ENCODE peak calls at places on chromosomes 11 and 22, in seven cellular contexts. One of them, this sample, is unnamed.

GRCh38 chr11:7062534-7062933 is 26.3 kb upstream of the RBMXL2 start:
- DNase-seq in gastrocnemius medialis: no peak
- DNase-seq in breast epithelium: no peak
- DNase-seq in SJSA1: no peak
- DNase-seq in pancreas: no peak
- DNase-seq in heart left ventricle: no peak
- DNase-seq in upper lobe of left lung: no peak
- DNase-seq in this sample: no peak

GRCh38 chr11:69470301-69470700 is 11.2 kb upstream of the LINC01488 start:
- DNase-seq in gastrocnemius medialis: no peak
- DNase-seq in SJSA1: no peak
- DNase-seq in breast epithelium: no peak
- DNase-seq in upper lobe of left lung: no peak
- DNase-seq in pancreas: no peak
- DNase-seq in heart left ventricle: peak; percentile 19
- DNase-seq in this sample: no peak

GRCh38 chr11:34972892-34973291 is 56.5 kb downstream of the PDHX start:
- DNase-seq in gastrocnemius medialis: no peak
- DNase-seq in SJSA1: no peak
- DNase-seq in heart left ventricle: no peak
- DNase-seq in upper lobe of left lung: no peak
- DNase-seq in pancreas: no peak
- DNase-seq in breast epithelium: no peak
- DNase-seq in this sample: no peak

GRCh38 chr11:77276271-77276670 is 25.2 kb downstream of the GDPD4 start:
- DNase-seq in pancreas: no peak
- DNase-seq in breast epithelium: no peak
- DNase-seq in SJSA1: no peak
- DNase-seq in upper lobe of left lung: no peak
- DNase-seq in gastrocnemius medialis: no peak
- DNase-seq in heart left ventricle: no peak
- DNase-seq in this sample: no peak

GRCh38 chr11:1478544-1478943 is 8.0 kb downstream of the MOB2 start:
- DNase-seq in gastrocnemius medialis: no peak
- DNase-seq in heart left ventricle: no peak
- DNase-seq in upper lobe of left lung: no peak
- DNase-seq in SJSA1: no peak
- DNase-seq in pancreas: no peak
- DNase-seq in breast epithelium: no peak
- DNase-seq in this sample: no peak

GRCh38 chr22:37022483-37023337 is 3.2 kb downstream of the MPST start:
- DNase-seq in gastrocnemius medialis: no peak
- DNase-seq in upper lobe of left lung: peak; percentile 19
- DNase-seq in heart left ventricle: no peak
- DNase-seq in pancreas: no peak
- DNase-seq in breast epithelium: no peak
- DNase-seq in SJSA1: no peak
- DNase-seq in this sample: no peak

GRCh38 chr11:17742019-17742418 is 7.4 kb downstream of the KCNC1 start:
- DNase-seq in SJSA1: no peak
- DNase-seq in breast epithelium: no peak
- DNase-seq in heart left ventricle: no peak
- DNase-seq in upper lobe of left lung: no peak
- DNase-seq in pancreas: no peak
- DNase-seq in gastrocnemius medialis: no peak
- DNase-seq in this sample: no peak

GRCh38 chr22:30876925-30877553 is 91.5 kb downstream of the MORC2 start:
- DNase-seq in SJSA1: no peak
- DNase-seq in upper lobe of left lung: no peak
- DNase-seq in gastrocnemius medialis: no peak
- DNase-seq in heart left ventricle: peak; percentile 58
- DNase-seq in pancreas: no peak
- DNase-seq in breast epithelium: no peak
- DNase-seq in this sample: no peak

GRCh38 chr11:2443406-2443805 is 908 bp downstream of the TRPM5 start:
- DNase-seq in heart left ventricle: peak; percentile 53
- DNase-seq in pancreas: no peak
- DNase-seq in breast epithelium: no peak
- DNase-seq in SJSA1: no peak
- DNase-seq in upper lobe of left lung: no peak
- DNase-seq in gastrocnemius medialis: no peak
- DNase-seq in this sample: no peak

GRCh38 chr11:68803766-68804165 is 38.0 kb downstream of the CPT1A start:
- DNase-seq in heart left ventricle: no peak
- DNase-seq in breast epithelium: no peak
- DNase-seq in gastrocnemius medialis: no peak
- DNase-seq in pancreas: no peak
- DNase-seq in upper lobe of left lung: no peak
- DNase-seq in SJSA1: no peak
- DNase-seq in this sample: no peak

GRCh38 chr11:61948505-61948904 is 1.6 kb upstream of the BEST1 start:
- DNase-seq in heart left ventricle: no peak
- DNase-seq in gastrocnemius medialis: no peak
- DNase-seq in breast epithelium: no peak
- DNase-seq in pancreas: no peak
- DNase-seq in upper lobe of left lung: no peak
- DNase-seq in SJSA1: peak; percentile 26
- DNase-seq in this sample: no peak

GRCh38 chr22:37306494-37306829 is 24.2 kb downstream of the CYTH4 start:
- DNase-seq in pancreas: no peak
- DNase-seq in gastrocnemius medialis: no peak
- DNase-seq in heart left ventricle: no peak
- DNase-seq in SJSA1: no peak
- DNase-seq in breast epithelium: no peak
- DNase-seq in upper lobe of left lung: no peak
- DNase-seq in this sample: no peak

GRCh38 chr11:117232911-117233409 is 489 bp downstream of the RNF214 start:
- DNase-seq in breast epithelium: no peak
- DNase-seq in upper lobe of left lung: peak; percentile 86
- DNase-seq in heart left ventricle: peak; percentile 64
- DNase-seq in gastrocnemius medialis: no peak
- DNase-seq in pancreas: peak; percentile 49
- DNase-seq in SJSA1: no peak
- DNase-seq in this sample: no peak

GRCh38 chr11:75141166-75141565 is 9.7 kb upstream of the SLCO2B1 start:
- DNase-seq in heart left ventricle: no peak
- DNase-seq in gastrocnemius medialis: no peak
- DNase-seq in SJSA1: no peak
- DNase-seq in breast epithelium: no peak
- DNase-seq in pancreas: no peak
- DNase-seq in upper lobe of left lung: no peak
- DNase-seq in this sample: no peak

GRCh38 chr11:124867700-124868099 is 2.5 kb downstream of the ROBO3 start:
- DNase-seq in SJSA1: no peak
- DNase-seq in upper lobe of left lung: no peak
- DNase-seq in heart left ventricle: no peak
- DNase-seq in gastrocnemius medialis: no peak
- DNase-seq in breast epithelium: no peak
- DNase-seq in pancreas: no peak
- DNase-seq in this sample: no peak

GRCh38 chr22:46791201-46791731 is 28.8 kb downstream of the TBC1D22A start:
- DNase-seq in breast epithelium: peak; percentile 43
- DNase-seq in gastrocnemius medialis: no peak
- DNase-seq in heart left ventricle: no peak
- DNase-seq in upper lobe of left lung: no peak
- DNase-seq in pancreas: no peak
- DNase-seq in SJSA1: peak; percentile 80
- DNase-seq in this sample: peak; percentile 55

GRCh38 chr11:134879931-134880330 is 467.9 kb upstream of the B3GAT1 start:
- DNase-seq in breast epithelium: no peak
- DNase-seq in heart left ventricle: no peak
- DNase-seq in upper lobe of left lung: no peak
- DNase-seq in pancreas: no peak
- DNase-seq in SJSA1: no peak
- DNase-seq in gastrocnemius medialis: no peak
- DNase-seq in this sample: no peak

GRCh38 chr11:34053161-34053686 is 1.7 kb downstream of the CAPRIN1 start:
- DNase-seq in heart left ventricle: peak; percentile 82
- DNase-seq in pancreas: peak; percentile 78
- DNase-seq in SJSA1: peak; percentile 77
- DNase-seq in breast epithelium: peak; percentile 55
- DNase-seq in upper lobe of left lung: peak; percentile 55
- DNase-seq in gastrocnemius medialis: peak; percentile 22
- DNase-seq in this sample: no peak

GRCh38 chr11:111365722-111366559 is 13.1 kb downstream of the POU2AF1 start:
- DNase-seq in gastrocnemius medialis: no peak
- DNase-seq in heart left ventricle: no peak
- DNase-seq in SJSA1: no peak
- DNase-seq in pancreas: no peak
- DNase-seq in breast epithelium: no peak
- DNase-seq in upper lobe of left lung: no peak
- DNase-seq in this sample: no peak

GRCh38 chr11:112016088-112016764 is 9.0 kb upstream of the DLAT start:
- DNase-seq in gastrocnemius medialis: no peak
- DNase-seq in heart left ventricle: no peak
- DNase-seq in upper lobe of left lung: no peak
- DNase-seq in breast epithelium: no peak
- DNase-seq in pancreas: no peak
- DNase-seq in SJSA1: no peak
- DNase-seq in this sample: no peak

GRCh38 chr22:22103078-22103593 is 120.5 kb upstream of the TOP3B start:
- DNase-seq in heart left ventricle: no peak
- DNase-seq in SJSA1: no peak
- DNase-seq in gastrocnemius medialis: no peak
- DNase-seq in upper lobe of left lung: no peak
- DNase-seq in breast epithelium: no peak
- DNase-seq in pancreas: no peak
- DNase-seq in this sample: no peak

GRCh38 chr11:20162824-20163777 is 2.8 kb upstream of the DBX1 start:
- DNase-seq in heart left ventricle: no peak
- DNase-seq in upper lobe of left lung: peak; percentile 84
- DNase-seq in breast epithelium: no peak
- DNase-seq in gastrocnemius medialis: no peak
- DNase-seq in SJSA1: no peak
- DNase-seq in pancreas: no peak
- DNase-seq in this sample: no peak

GRCh38 chr22:40602231-40602630 is 34.3 kb downstream of the MRTFA start:
- DNase-seq in breast epithelium: no peak
- DNase-seq in upper lobe of left lung: no peak
- DNase-seq in heart left ventricle: no peak
- DNase-seq in SJSA1: no peak
- DNase-seq in pancreas: no peak
- DNase-seq in gastrocnemius medialis: no peak
- DNase-seq in this sample: no peak
- H3K4me1 ChIP-seq in breast epithelium: peaks cover 4% of the 10 kb centered on the region
- H3K4me1 ChIP-seq in upper lobe of left lung: peaks cover 33% of the 10 kb centered on the region
- H3K4me1 ChIP-seq in heart left ventricle: peaks cover 68% of the 10 kb centered on the region
- H3K4me1 ChIP-seq in SJSA1: peaks cover 54% of the 10 kb centered on the region
- H3K4me1 ChIP-seq in pancreas: peaks cover 54% of the 10 kb centered on the region
- H3K4me1 ChIP-seq in gastrocnemius medialis: peaks cover 37% of the 10 kb centered on the region
- H3K4me1 ChIP-seq in this sample: peaks cover 57% of the 10 kb centered on the region

DNA sequence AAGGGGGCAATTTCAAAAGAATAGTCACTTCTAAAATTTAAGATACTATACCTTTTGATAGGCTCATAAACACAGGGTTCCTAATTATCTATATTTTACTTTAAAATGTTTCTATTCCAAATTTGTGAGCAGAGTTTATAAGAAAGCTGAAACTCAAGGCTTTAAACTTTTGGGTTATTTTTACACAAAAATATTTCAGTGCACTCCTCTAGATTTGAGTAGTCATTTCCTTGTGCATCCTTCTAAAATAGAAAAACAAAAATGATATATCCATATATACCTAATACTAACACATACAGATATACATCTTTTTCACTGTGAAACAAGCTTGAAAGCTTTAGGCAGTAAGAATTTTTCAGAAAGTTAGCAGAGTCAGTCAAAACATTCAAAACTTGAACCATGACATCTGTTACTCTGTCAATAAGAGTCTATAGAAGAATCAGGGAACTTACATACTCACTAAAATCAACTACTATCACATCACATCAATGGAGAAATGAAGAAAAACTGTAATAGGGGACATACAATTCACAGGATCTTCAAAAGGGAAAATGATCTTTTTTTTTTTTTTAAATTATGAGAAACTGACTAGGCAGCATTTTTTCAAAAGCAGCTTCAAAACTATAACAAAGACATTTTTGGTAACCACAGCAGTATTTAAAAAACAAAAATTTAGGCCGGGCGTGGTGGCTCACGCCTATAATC is 5.1 kb downstream of the PHF21A start:
- DNase-seq in heart left ventricle: no peak
- DNase-seq in pancreas: no peak
- DNase-seq in SJSA1: no peak
- DNase-seq in gastrocnemius medialis: no peak
- DNase-seq in breast epithelium: no peak
- DNase-seq in upper lobe of left lung: no peak
- DNase-seq in this sample: no peak
- H3K4me1 ChIP-seq in heart left ventricle: peaks cover 59% of the 10 kb centered on the region
- H3K4me1 ChIP-seq in pancreas: peaks cover 6% of the 10 kb centered on the region
- H3K4me1 ChIP-seq in SJSA1: peaks cover 13% of the 10 kb centered on the region
- H3K4me1 ChIP-seq in gastrocnemius medialis: peaks cover 64% of the 10 kb centered on the region
- H3K4me1 ChIP-seq in breast epithelium: no peaks in the 10 kb centered on the region
- H3K4me1 ChIP-seq in upper lobe of left lung: peaks cover 55% of the 10 kb centered on the region
- H3K4me1 ChIP-seq in this sample: peaks cover 18% of the 10 kb centered on the region

DNA sequence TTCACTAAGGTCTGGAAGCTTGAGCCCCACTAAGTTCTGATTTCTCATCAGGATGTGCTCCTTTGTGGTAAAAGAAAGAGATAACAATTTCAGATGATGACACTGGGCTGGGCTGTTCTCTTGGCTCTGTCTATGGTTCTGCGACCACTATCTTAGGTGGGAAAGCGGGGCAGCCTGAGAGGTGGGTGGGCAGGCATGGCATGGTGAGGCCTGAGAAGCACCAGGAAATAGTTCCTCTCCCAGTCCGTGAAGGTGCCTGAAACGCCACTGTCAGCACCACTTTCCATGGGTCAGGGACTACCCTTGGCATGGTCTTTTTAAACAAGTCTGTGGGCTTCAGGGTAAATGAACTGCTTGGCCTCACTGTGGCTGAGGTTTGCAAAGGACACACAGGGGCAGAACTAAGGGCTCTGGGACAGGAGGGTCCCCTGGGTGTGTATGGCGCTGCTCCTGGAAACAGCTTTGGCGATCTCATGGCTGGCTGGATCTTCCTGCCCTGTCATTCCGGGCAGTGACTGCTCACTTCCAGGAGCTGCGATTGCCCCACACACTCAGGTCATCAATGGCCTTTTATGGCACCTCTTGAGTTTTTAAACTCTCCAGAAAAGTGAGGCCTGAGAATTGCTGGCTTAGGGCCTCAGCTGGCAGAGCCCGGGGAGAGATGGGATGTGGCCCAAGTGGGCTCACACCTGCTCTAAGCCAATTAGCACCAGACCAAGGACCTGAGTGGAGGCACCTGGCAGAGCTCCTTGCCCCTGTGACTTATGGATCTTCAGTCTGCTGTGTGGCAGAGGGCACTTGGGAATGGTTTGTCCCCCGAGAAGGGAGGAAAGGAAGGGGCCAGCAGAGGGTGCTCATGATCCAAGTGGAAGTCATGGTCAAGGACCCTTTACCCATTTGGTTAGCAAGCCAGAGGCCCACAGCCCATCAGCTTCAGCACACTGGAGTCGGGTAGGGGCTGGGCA is 55.6 kb upstream of the LYVE1 start:
- DNase-seq in gastrocnemius medialis: no peak
- DNase-seq in SJSA1: peak; percentile 55
- DNase-seq in breast epithelium: no peak
- DNase-seq in heart left ventricle: no peak
- DNase-seq in pancreas: no peak
- DNase-seq in upper lobe of left lung: no peak
- DNase-seq in this sample: no peak
- H3K4me1 ChIP-seq in gastrocnemius medialis: peaks cover 20% of the 10 kb centered on the region
- H3K4me1 ChIP-seq in SJSA1: peaks cover 7% of the 10 kb centered on the region
- H3K4me1 ChIP-seq in breast epithelium: no peaks in the 10 kb centered on the region
- H3K4me1 ChIP-seq in heart left ventricle: peaks cover 10% of the 10 kb centered on the region
- H3K4me1 ChIP-seq in pancreas: no peaks in the 10 kb centered on the region
- H3K4me1 ChIP-seq in upper lobe of left lung: peaks cover 39% of the 10 kb centered on the region
- H3K4me1 ChIP-seq in this sample: no peaks in the 10 kb centered on the region

GRCh38 chr22:45317551-45318167 is 7.9 kb downstream of the FAM118A start:
- DNase-seq in upper lobe of left lung: no peak
- DNase-seq in SJSA1: peak; percentile 77
- DNase-seq in heart left ventricle: peak; percentile 74
- DNase-seq in gastrocnemius medialis: no peak
- DNase-seq in pancreas: no peak
- DNase-seq in breast epithelium: peak; percentile 83
- DNase-seq in this sample: no peak
- H3K4me1 ChIP-seq in upper lobe of left lung: peaks cover 30% of the 10 kb centered on the region
- H3K4me1 ChIP-seq in SJSA1: peaks cover 45% of the 10 kb centered on the region
- H3K4me1 ChIP-seq in heart left ventricle: peaks cover 55% of the 10 kb centered on the region
- H3K4me1 ChIP-seq in gastrocnemius medialis: peaks cover 37% of the 10 kb centered on the region
- H3K4me1 ChIP-seq in pancreas: no peaks in the 10 kb centered on the region
- H3K4me1 ChIP-seq in breast epithelium: no peaks in the 10 kb centered on the region
- H3K4me1 ChIP-seq in this sample: no peaks in the 10 kb centered on the region